ENCODE peak calls at places on chromosomes 2 and 18, in eight cellular contexts. N is fibroblast of lung, C is lower lobe of right lung, H is body of pancreas, Q is spleen, F is left ventricle myocardium inferior, M is HL-60, W is dorsolateral prefrontal cortex. T is an unnamed sample.

GRCh38 chr2:217065695-217066405 is 206.0 kb upstream of the TNP1 start:
- DNase-seq in N (peak), C (no peak), H (no peak), Q (no peak), F (no peak), M (no peak), W (no peak), T (no peak)

GRCh38 chr18:42446195-42446594 is 491.2 kb downstream of the PIK3C3 start:
- DNase-seq in N (peak), C (no peak), H (no peak), Q (no peak), F (no peak), M (no peak), W (no peak), T (no peak)

GRCh38 chr2:40123746-40124145 is 328.1 kb downstream of the SLC8A1 start:
- DNase-seq in N (no peak), C (no peak), H (no peak), Q (no peak), F (no peak), M (no peak), W (no peak), T (no peak)

GRCh38 chr18:79523738-79524180 is 128.0 kb downstream of the NFATC1 start:
- DNase-seq in N (no peak), C (no peak), H (no peak), Q (peak), F (no peak), M (peak), W (no peak), T (no peak)

GRCh38 chr2:97763176-97763845 is 49.9 kb downstream of the ZAP70 start:
- DNase-seq in N (no peak), C (no peak), H (no peak), Q (no peak), F (no peak), M (no peak), W (no peak), T (no peak)

GRCh38 chr2:46859482-46859881 is 56.1 kb downstream of the MCFD2 start:
- DNase-seq in N (no peak), C (no peak), H (no peak), Q (no peak), F (no peak), M (no peak), W (no peak), T (no peak)

GRCh38 chr2:127552336-127552735 is 16.9 kb downstream of the MYO7B start:
- DNase-seq in N (no peak), C (no peak), H (no peak), Q (peak), F (no peak), M (no peak), W (no peak), T (no peak)

GRCh38 chr18:73556904-73557303 is 590.7 kb downstream of the FBXO15 start:
- DNase-seq in N (no peak), C (no peak), H (no peak), Q (no peak), F (no peak), M (no peak), W (no peak), T (no peak)

GRCh38 chr18:23888880-23889279 is 125.7 kb upstream of the TTC39C start:
- DNase-seq in N (no peak), C (no peak), H (no peak), Q (no peak), F (no peak), M (no peak), W (no peak), T (no peak)

GRCh38 chr2:64404002-64404731 is 49.8 kb upstream of the LGALSL start:
- DNase-seq in N (peak), C (peak), H (peak), Q (peak), F (peak), M (no peak), W (peak), T (peak)

GRCh38 chr18:58389745-58390144 is 239.1 kb downstream of the ALPK2 start:
- DNase-seq in N (no peak), C (no peak), H (no peak), Q (no peak), F (no peak), M (no peak), W (no peak), T (no peak)

GRCh38 chr18:58391932-58392331 is 237.0 kb downstream of the ALPK2 start:
- DNase-seq in N (peak), C (no peak), H (no peak), Q (no peak), F (no peak), M (no peak), W (no peak), T (no peak)

GRCh38 chr18:58388736-58389135 is 240.2 kb downstream of the ALPK2 start:
- DNase-seq in N (no peak), C (no peak), H (no peak), Q (no peak), F (no peak), M (no peak), W (no peak), T (no peak)

GRCh38 chr18:58391113-58391892 is 237.6 kb downstream of the ALPK2 start:
- DNase-seq in N (peak), C (no peak), H (peak), Q (no peak), F (no peak), M (no peak), W (no peak), T (no peak)

DNA sequence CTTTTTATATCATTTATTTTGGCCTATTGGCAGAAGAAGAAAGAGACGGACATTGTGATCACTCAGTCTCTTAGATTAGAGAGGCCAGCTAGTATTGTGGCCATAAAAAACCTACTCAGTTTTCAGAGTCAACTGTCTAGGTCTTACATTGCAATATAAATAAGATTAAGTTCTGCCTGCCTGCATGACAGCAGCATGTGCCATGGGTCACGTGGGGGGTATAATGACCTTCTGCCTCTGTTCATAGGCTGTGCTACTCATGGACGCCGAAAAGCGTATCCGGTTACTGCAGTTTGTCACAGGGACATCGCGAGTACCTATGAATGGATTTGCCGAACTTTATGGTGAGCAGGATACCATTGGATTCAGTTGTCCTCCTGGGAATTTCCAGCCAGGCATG is 238.5 kb downstream of the ALPK2 start:
- DNase-seq in N (no peak), C (no peak), H (no peak), Q (no peak), F (no peak), M (no peak), W (no peak), T (no peak)
- H3K27ac ChIP-seq in N (no peak), C (no peak), H (no peak), Q (no peak), F (no peak), M (no peak), W (no peak), T (no peak)

GRCh38 chr18:77397617-77398016 is 148.0 kb downstream of the GALR1 start:
- DNase-seq in N (no peak), C (no peak), H (no peak), Q (no peak), F (no peak), M (no peak), W (no peak), T (no peak)
- H3K27ac ChIP-seq in N (no peak), C (no peak), H (peak), Q (no peak), F (no peak), M (no peak), W (no peak), T (no peak)

GRCh38 chr2:12818416-12819097 is 101.8 kb downstream of the TRIB2 start:
- DNase-seq in N (no peak), C (no peak), H (no peak), Q (no peak), F (no peak), M (no peak), W (no peak), T (no peak)
- H3K27ac ChIP-seq in N (peak), C (peak), H (peak), Q (peak), F (peak), M (no peak), W (no peak), T (peak)

DNA sequence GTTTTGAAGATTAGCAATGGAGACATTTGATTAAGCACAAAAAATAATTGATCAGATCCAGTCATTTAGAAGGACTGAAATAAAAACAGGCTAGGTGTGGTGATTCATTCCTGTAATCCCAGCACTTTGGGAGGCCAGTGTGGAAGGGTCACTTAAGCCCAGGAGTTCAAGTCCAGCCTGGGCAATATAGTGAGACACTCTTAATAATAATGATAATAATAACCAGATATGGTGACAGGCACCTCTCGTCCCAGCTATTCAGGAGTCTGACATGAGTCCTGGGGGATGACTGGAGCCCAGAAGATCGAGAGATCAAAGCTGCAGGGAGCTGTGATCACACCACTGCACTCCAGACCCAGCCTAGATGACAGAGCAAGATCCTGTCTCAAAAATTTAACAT is 3.5 kb upstream of the FN1 start:
- DNase-seq in N (no peak), C (no peak), H (no peak), Q (no peak), F (no peak), M (no peak), W (no peak), T (no peak)
- H3K27ac ChIP-seq in N (no peak), C (no peak), H (no peak), Q (no peak), F (no peak), M (no peak), W (no peak), T (no peak)

DNA sequence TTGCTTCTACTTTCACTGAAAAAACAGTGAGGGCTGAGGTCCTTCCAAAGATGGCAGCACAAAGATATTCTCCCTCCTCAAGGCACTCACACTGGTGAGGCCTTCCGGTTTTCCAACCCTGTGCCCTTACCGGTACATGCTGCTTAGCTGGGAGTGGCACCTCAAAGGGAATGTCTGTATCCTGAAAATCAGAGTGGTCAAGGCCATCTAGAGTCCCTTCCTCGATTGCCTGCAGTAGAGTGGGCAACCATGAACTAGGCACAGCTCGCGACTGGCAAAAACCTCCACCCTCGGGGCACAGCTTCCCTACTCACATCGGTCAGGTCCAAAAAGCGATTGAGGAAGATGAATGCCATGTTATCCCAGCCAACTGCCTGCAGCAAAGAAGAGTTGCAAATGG is 3.4 kb downstream of the KRTCAP3 start:
- DNase-seq in N (no peak), C (no peak), H (no peak), Q (no peak), F (no peak), M (no peak), W (no peak), T (no peak)
- H3K27ac ChIP-seq in N (no peak), C (peak), H (peak), Q (no peak), F (no peak), M (no peak), W (no peak), T (no peak)

GRCh38 chr2:159262904-159263303 is 23.6 kb downstream of the WDSUB1 start:
- DNase-seq in N (no peak), C (no peak), H (no peak), Q (no peak), F (no peak), M (no peak), W (no peak), T (no peak)
- H3K27ac ChIP-seq in N (no peak), C (no peak), H (no peak), Q (no peak), F (peak), M (no peak), W (no peak), T (no peak)

T was measured in caudate nucleus.